ENCODE peak calls at places on chromosomes 4 and X, in six cellular contexts. P is ACHN, Y is COR-L47, Q is HL-60, E is H4, G is HS-27A. S is an unnamed sample.
A peak's percentile ranks its signal among the peaks of the same experiment; 100 is the strongest.

GRCh38 chrX:3326721-3327120 is 19.7 kb downstream of the MXRA5 start:
- DNase-seq in P (no peak), Y (no peak), Q (no peak), E (no peak), G (no peak), S (no peak)

GRCh38 chr4:95980877-95981360 is 141.0 kb downstream of the PDHA2 start:
- DNase-seq in P (no peak), Y (no peak), Q (no peak), E (no peak), G (no peak), S (no peak)

GRCh38 chr4:106238819-106239420 is 77.1 kb downstream of the TBCK start:
- DNase-seq in P (peak; percentile 56), Y (peak; percentile 1), Q (no peak), E (peak; percentile 29), G (no peak), S (no peak)

GRCh38 chr4:174189392-174190029 is 94.0 kb downstream of the FBXO8 start:
- DNase-seq in P (no peak), Y (no peak), Q (no peak), E (no peak), G (no peak), S (no peak)

GRCh38 chrX:115535844-115536243 is 25.1 kb upstream of the PLS3 start:
- DNase-seq in P (no peak), Y (no peak), Q (no peak), E (no peak), G (no peak), S (no peak)

GRCh38 chr4:43918377-43918776 is 530.2 kb downstream of the KCTD8 start:
- DNase-seq in P (no peak), Y (no peak), Q (no peak), E (no peak), G (no peak), S (no peak)

GRCh38 chrX:71111141-71111843 is at the start of gene IL2RG:
- DNase-seq in P (no peak), Y (no peak), Q (no peak), E (no peak), G (no peak), S (no peak)

GRCh38 chr4:85837334-85837733 is 362.4 kb downstream of the ARHGAP24 start:
- DNase-seq in P (no peak), Y (no peak), Q (no peak), E (no peak), G (no peak), S (no peak)

GRCh38 chr4:41844327-41844726 is 90.9 kb upstream of the TMEM33 start:
- DNase-seq in P (no peak), Y (no peak), Q (no peak), E (no peak), G (no peak), S (no peak)

GRCh38 chr4:3016839-3017410 is 53.6 kb downstream of the GRK4 start:
- DNase-seq in P (no peak), Y (no peak), Q (no peak), E (no peak), G (no peak), S (no peak)

GRCh38 chr4:973431-974397 is at the start of gene DGKQ:
- DNase-seq in P (peak; percentile 64), Y (peak; percentile 20), Q (peak; percentile 79), E (peak; percentile 33), G (no peak), S (no peak)

GRCh38 chr4:182010876-182011275 is 232.3 kb upstream of the TENM3 start:
- DNase-seq in P (no peak), Y (no peak), Q (no peak), E (no peak), G (no peak), S (no peak)

S was measured in non-pigmented ciliary epithelial cell.